ENCODE peak calls at places on chromosomes 11 and 22, in four cellular contexts. K is ovary, U is sigmoid colon, J is stomach. C is an unnamed sample.
A peak's percentile ranks its signal among the peaks of the same experiment; 100 is the strongest.

GRCh38 chr11:22521226-22521625 is 104.4 kb downstream of the FANCF start:
- DNase-seq in K (no peak), U (no peak), J (no peak), C (no peak)

GRCh38 chr11:107849791-107850190 is 8.8 kb downstream of the SLC35F2 start:
- DNase-seq in K (no peak), U (no peak), J (no peak), C (no peak)

GRCh38 chr11:127445476-127445875 is 444.9 kb upstream of the KIRREL3 start:
- DNase-seq in K (no peak), U (no peak), J (no peak), C (peak; percentile 42)

GRCh38 chr11:135033545-135033944 is 621.5 kb upstream of the B3GAT1 start:
- DNase-seq in K (no peak), U (no peak), J (no peak), C (peak; percentile 56)

GRCh38 chr22:49464024-49464423 is 363.6 kb downstream of the BRD1 start:
- DNase-seq in K (no peak), U (no peak), J (no peak), C (no peak)

GRCh38 chr11:1197886-1198765 is 24.7 kb upstream of the MUC5B start:
- DNase-seq in K (peak; percentile 14), U (peak; percentile 58), J (peak; percentile 24), C (no peak)

GRCh38 chr22:22753526-22754267 is 109.3 kb downstream of the GGTLC2 start:
- DNase-seq in K (no peak), U (no peak), J (peak; percentile 64), C (peak; percentile 73)

GRCh38 chr11:18383388-18384156 is 10.8 kb upstream of the LDHA start:
- DNase-seq in K (peak; percentile 40), U (peak; percentile 93), J (peak; percentile 76), C (peak; percentile 76)

GRCh38 chr22:31077681-31078080 is 3.4 kb upstream of the SMTN start:
- DNase-seq in K (no peak), U (no peak), J (no peak), C (no peak)

GRCh38 chr11:84117394-84117793 is 831.2 kb upstream of the CCDC90B start:
- DNase-seq in K (no peak), U (no peak), J (no peak), C (no peak)

GRCh38 chr22:35509451-35509850 is 31.2 kb upstream of the RASD2 start:
- DNase-seq in K (no peak), U (no peak), J (no peak), C (no peak)

GRCh38 chr11:79546366-79546765 is 105.5 kb upstream of the TENM4 start:
- DNase-seq in K (no peak), U (no peak), J (no peak), C (no peak)

GRCh38 chr11:79544324-79544723 is 103.5 kb upstream of the TENM4 start:
- DNase-seq in K (no peak), U (no peak), J (no peak), C (no peak)

GRCh38 chr11:79543101-79543500 is 102.3 kb upstream of the TENM4 start:
- DNase-seq in K (no peak), U (no peak), J (no peak), C (no peak)

GRCh38 chr11:79547256-79547655 is 106.4 kb upstream of the TENM4 start:
- DNase-seq in K (no peak), U (no peak), J (no peak), C (no peak)
- H3K27me3 ChIP-seq in K (no peaks in the 10 kb centered on the region), U (no peaks in the 10 kb centered on the region), J (no peaks in the 10 kb centered on the region), C (no peaks in the 10 kb centered on the region)

GRCh38 chr11:118659314-118659939 is 20.0 kb downstream of the TREH start:
- DNase-seq in K (peak; percentile 94), U (peak; percentile 96), J (peak; percentile 92), C (peak; percentile 93)
- TF ChIP-seq POLR2A in K (no peak), U (no peak), J (no peak), C (no peak)

GRCh38 chr11:119419834-119420492 is 3.0 kb downstream of the THY1 start:
- DNase-seq in K (no peak), U (no peak), J (no peak), C (no peak)
- H3K27me3 ChIP-seq in K (no peaks in the 10 kb centered on the region), U (peaks cover 21% of the 10 kb centered on the region), J (peaks cover 37% of the 10 kb centered on the region), C (no peaks in the 10 kb centered on the region)

GRCh38 chr11:66979336-66979980 is 4.4 kb downstream of the C11orf86 start:
- DNase-seq in K (no peak), U (no peak), J (no peak), C (no peak)

GRCh38 chr11:66985508-66986177 is 10.5 kb downstream of the C11orf86 start:
- DNase-seq in K (no peak), U (no peak), J (peak; percentile 88), C (no peak)

GRCh38 chr11:66978717-66979116 is 3.6 kb downstream of the C11orf86 start:
- DNase-seq in K (no peak), U (no peak), J (no peak), C (no peak)

GRCh38 chr11:66983275-66983924 is 8.3 kb downstream of the C11orf86 start:
- DNase-seq in K (no peak), U (no peak), J (no peak), C (no peak)

GRCh38 chr11:66981976-66982578 is 7.0 kb downstream of the C11orf86 start:
- DNase-seq in K (peak; percentile 70), U (peak; percentile 85), J (peak; percentile 80), C (peak; percentile 89)
- TF ChIP-seq POLR2A in K (no peak), U (no peak), J (no peak), C (no peak)

GRCh38 chr11:71283960-71284359 is 31.6 kb upstream of the SHANK2 start:
- DNase-seq in K (no peak), U (peak; percentile 46), J (peak; percentile 94), C (no peak)

GRCh38 chr11:71284525-71285092 is 32.2 kb upstream of the SHANK2 start:
- DNase-seq in K (no peak), U (peak; percentile 19), J (peak; percentile 54), C (no peak)

GRCh38 chr11:71281901-71282300 is 29.5 kb upstream of the SHANK2 start:
- DNase-seq in K (no peak), U (peak; percentile 39), J (peak; percentile 24), C (no peak)

GRCh38 chr11:71285111-71285510 is 32.7 kb upstream of the SHANK2 start:
- DNase-seq in K (no peak), U (peak; percentile 40), J (peak; percentile 15), C (no peak)

GRCh38 chr11:71282581-71283351 is 30.4 kb upstream of the SHANK2 start:
- DNase-seq in K (no peak), U (peak; percentile 48), J (peak; percentile 26), C (no peak)
- H3K27me3 ChIP-seq in K (no peaks in the 10 kb centered on the region), U (no peaks in the 10 kb centered on the region), J (no peaks in the 10 kb centered on the region), C (no peaks in the 10 kb centered on the region)

GRCh38 chr11:47399860-47400812 is 8.3 kb upstream of the SLC39A13 start:
- DNase-seq in K (peak; percentile 62), U (no peak), J (no peak), C (no peak)
- TF ChIP-seq POLR2A in K (no peak), U (no peak), J (no peak), C (no peak)

DNA sequence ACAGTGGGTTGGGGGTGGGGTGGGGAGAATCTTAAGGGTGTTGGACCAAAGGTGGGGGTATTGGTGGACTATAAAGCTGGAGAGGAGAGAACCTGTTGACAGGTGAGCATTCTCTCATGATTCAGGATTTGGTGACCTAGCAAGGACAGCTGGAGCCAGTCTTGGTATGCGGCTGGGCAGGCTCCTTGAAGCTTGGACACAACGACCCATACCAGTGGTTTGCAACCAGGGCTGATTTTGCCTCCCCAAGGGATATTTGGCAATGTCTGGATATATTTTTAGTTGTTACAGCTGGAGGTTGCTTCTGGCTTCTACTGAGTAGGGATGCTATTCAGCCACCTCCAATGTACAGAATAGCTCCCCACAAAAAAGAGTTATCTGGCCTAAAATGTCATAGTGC is 5.6 kb downstream of the EXT2 start:
- DNase-seq in K (no peak), U (no peak), J (no peak), C (no peak)
- H3K27me3 ChIP-seq in K (no peaks in the 10 kb centered on the region), U (no peaks in the 10 kb centered on the region), J (no peaks in the 10 kb centered on the region), C (no peaks in the 10 kb centered on the region)

GRCh38 chr11:68052137-68052873 is 13.5 kb downstream of the TCIRG1 start:
- DNase-seq in K (no peak), U (no peak), J (no peak), C (no peak)

GRCh38 chr11:68053117-68053516 is 14.3 kb downstream of the TCIRG1 start:
- DNase-seq in K (no peak), U (no peak), J (no peak), C (no peak)

GRCh38 chr11:68053981-68054812 is 15.4 kb downstream of the TCIRG1 start:
- DNase-seq in K (no peak), U (no peak), J (no peak), C (no peak)

GRCh38 chr11:68057807-68058206 is 19.0 kb downstream of the TCIRG1 start:
- DNase-seq in K (no peak), U (no peak), J (no peak), C (no peak)

GRCh38 chr11:68056317-68057285 is 17.8 kb downstream of the TCIRG1 start:
- DNase-seq in K (no peak), U (no peak), J (no peak), C (no peak)
- TF ChIP-seq POLR2A in K (no peak), U (no peak), J (no peak), C (no peak)

C was measured in testis.